ENCODE peak calls at places on chromosome X, in ten cellular contexts. V is ovary, O is right lobe of liver, P is IMR-90, E is suprapubic skin, J is body of pancreas, Q is heart left ventricle, U is K562, B is esophagus squamous epithelium, H is Peyer's patch. K is an unnamed sample.

GRCh38 chrX:49860867-49861535 is 18.3 kb upstream of the USP27X start:
- DNase-seq in J (no peak), U (peak; percentile 14), P (no peak), H (no peak), Q (no peak), O (no peak), E (no peak), V (no peak), B (no peak), K (no peak)

GRCh38 chrX:39613997-39614679 is 483.6 kb downstream of the BCOR start:
- DNase-seq in J (peak; percentile 15), U (no peak), O (peak; percentile 36), E (no peak), P (no peak), H (no peak), B (no peak), V (no peak), Q (no peak), K (no peak)

GRCh38 chrX:148416142-148416541 is 84.3 kb upstream of the AFF2 start:
- DNase-seq in O (no peak), U (no peak), P (no peak), E (no peak), H (no peak), J (no peak), Q (no peak), V (no peak), B (no peak), K (no peak)

GRCh38 chrX:727738-728621 is 97.4 kb downstream of the SHOX start:
- DNase-seq in H (no peak), B (no peak), U (peak; percentile 16), Q (no peak), J (peak; percentile 13), V (no peak), E (peak; percentile 58), O (no peak), P (no peak), K (no peak)

GRCh38 chrX:71650333-71650969 is 16.9 kb upstream of the LOC101059915 start:
- DNase-seq in U (no peak), H (peak; percentile 56), V (no peak), B (no peak), O (no peak), P (no peak), E (no peak), Q (no peak), J (no peak), K (no peak)

GRCh38 chrX:23902419-23902818 is 5.3 kb downstream of the APOO start:
- DNase-seq in B (no peak), V (no peak), P (peak; percentile 73), U (peak; percentile 12), H (no peak), J (no peak), Q (no peak), O (no peak), E (no peak), K (no peak)

GRCh38 chrX:136250191-136251041 is 784 bp downstream of the MAP7D3 start:
- DNase-seq in J (no peak), V (no peak), H (no peak), O (no peak), U (no peak), B (no peak), P (no peak), Q (no peak), E (no peak), K (no peak)

GRCh38 chrX:29397506-29397905 is 810.3 kb downstream of the IL1RAPL1 start:
- DNase-seq in P (peak; percentile 58), B (no peak), O (no peak), J (no peak), E (no peak), H (no peak), V (no peak), Q (no peak), U (no peak), K (no peak)

GRCh38 chrX:24498975-24499374 is 33.9 kb downstream of the PDK3 start:
- DNase-seq in H (no peak), E (no peak), V (no peak), J (no peak), P (peak; percentile 11), O (no peak), B (no peak), Q (no peak), U (no peak), K (no peak)

GRCh38 chrX:48736303-48736702 is 25.2 kb upstream of the GLOD5 start:
- DNase-seq in O (no peak), P (no peak), Q (no peak), U (no peak), V (no peak), H (no peak), E (no peak), J (no peak), B (no peak), K (no peak)

GRCh38 chrX:54564942-54565341 is 34.9 kb downstream of the GNL3L start:
- DNase-seq in E (no peak), B (no peak), O (no peak), Q (no peak), V (no peak), H (no peak), P (peak; percentile 24), U (no peak), J (no peak), K (no peak)

GRCh38 chrX:153609917-153610833 is 11.2 kb upstream of the CCNQ start:
- DNase-seq in V (peak; percentile 75), O (peak; percentile 71), J (peak; percentile 77), E (peak; percentile 80), Q (peak; percentile 74), B (no peak), U (peak; percentile 74), P (peak; percentile 65), H (peak; percentile 84), K (peak; percentile 91)
- H3K4me3 ChIP-seq in V (peak overlapping the region; percentile 41), O (peak overlapping the region; percentile 15), J (no peak overlapping the region), E (peak overlapping the region; percentile 47), Q (peak overlapping the region; percentile 51), B (peak overlapping the region; percentile 10), U (peak overlapping the region; percentile 23), P (peak overlapping the region; percentile 24), H (peak overlapping the region; percentile 44), K (no peak overlapping the region)

GRCh38 chrX:103098488-103098887 is 5.5 kb upstream of the NXF3 start:
- DNase-seq in V (no peak), Q (no peak), E (no peak), B (no peak), O (no peak), J (no peak), H (no peak), U (peak; percentile 42), P (no peak), K (no peak)

GRCh38 chrX:103099706-103100105 is 6.8 kb upstream of the NXF3 start:
- DNase-seq in U (no peak), E (no peak), O (no peak), B (no peak), H (no peak), P (no peak), Q (no peak), J (no peak), V (no peak), K (no peak)

GRCh38 chrX:103100484-103100883 is 7.5 kb upstream of the NXF3 start:
- DNase-seq in U (no peak), E (no peak), H (no peak), P (no peak), Q (no peak), B (no peak), O (no peak), J (no peak), V (no peak), K (no peak)

DNA sequence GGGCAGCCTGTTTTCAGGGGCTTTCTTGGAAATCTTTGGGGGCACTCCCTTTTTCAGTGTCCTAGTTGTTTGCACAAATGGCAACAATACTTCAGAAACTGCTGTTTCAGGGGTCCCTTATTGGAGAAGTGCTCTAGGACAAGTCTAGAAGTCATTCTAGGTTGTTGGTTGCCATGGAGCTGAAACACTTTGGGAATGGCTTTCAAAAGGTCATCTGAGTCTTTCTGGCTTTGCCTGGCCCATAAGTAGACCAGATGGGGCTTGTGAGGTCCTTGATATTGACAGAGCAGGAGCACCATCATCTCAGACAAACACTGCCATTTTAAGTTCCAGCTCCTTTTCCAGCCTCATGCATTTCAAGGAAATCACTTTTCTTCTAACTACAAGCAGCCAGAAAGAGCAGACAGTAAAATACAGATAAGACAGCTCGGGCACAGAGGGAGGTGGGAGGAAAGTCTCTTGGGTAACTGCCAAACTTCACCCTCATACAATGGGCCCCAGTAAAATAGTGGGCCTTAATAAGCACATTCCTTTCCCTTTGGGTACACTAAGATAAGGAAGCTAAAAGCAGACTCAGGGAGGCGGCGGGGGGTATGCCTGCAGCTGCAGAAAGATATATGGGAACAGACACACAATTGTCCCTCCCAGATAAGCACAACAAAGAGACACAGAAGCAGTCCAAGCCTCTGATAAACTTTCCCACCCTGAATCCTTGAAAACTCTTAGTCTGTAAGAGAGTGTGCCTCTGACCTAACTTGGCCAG is 8.5 kb upstream of the NXF3 start:
- DNase-seq in H (no peak), E (no peak), V (no peak), O (no peak), Q (no peak), J (no peak), P (no peak), B (no peak), U (peak; percentile 43), K (no peak)
- TF ChIP-seq POLR2A in H (no peak), E (no peak), V (no peak), O (no peak), Q (no peak), J (no peak), P (no peak), B (no peak), U (no peak), K (no peak)

GRCh38 chrX:68018248-68019203 is 414.8 kb downstream of the OPHN1 start:
- DNase-seq in O (peak; percentile 51), P (peak; percentile 32), E (no peak), V (no peak), U (no peak), H (no peak), B (no peak), Q (no peak), J (peak; percentile 15), K (no peak)
- TF ChIP-seq CTCF in O (peak; percentile 59), P (peak; percentile 42), E (no peak), V (no peak), U (peak; percentile 73), H (no peak), B (no peak), Q (no peak), J (no peak), K (no peak)

GRCh38 chrX:18643243-18643642 is 28.7 kb downstream of the RS1 start:
- DNase-seq in V (no peak), Q (no peak), J (no peak), U (no peak), E (no peak), P (no peak), O (no peak), B (no peak), H (no peak), K (no peak)

GRCh38 chrX:18643853-18644252 is 28.1 kb downstream of the RS1 start:
- DNase-seq in V (no peak), B (no peak), P (no peak), U (no peak), H (no peak), Q (no peak), J (no peak), O (no peak), E (no peak), K (no peak)

GRCh38 chrX:18639280-18639679 is 32.6 kb downstream of the RS1 start:
- DNase-seq in O (no peak), U (no peak), H (no peak), V (no peak), Q (no peak), E (no peak), B (no peak), P (no peak), J (no peak), K (no peak)

GRCh38 chrX:18638397-18638796 is 33.5 kb downstream of the RS1 start:
- DNase-seq in P (no peak), B (no peak), E (no peak), Q (no peak), O (no peak), V (no peak), U (no peak), J (no peak), H (no peak), K (no peak)

GRCh38 chrX:18640686-18641085 is 31.2 kb downstream of the RS1 start:
- DNase-seq in P (no peak), H (no peak), O (no peak), Q (no peak), B (no peak), J (no peak), E (no peak), U (no peak), V (no peak), K (no peak)
- H3K4me3 ChIP-seq in P (no peak overlapping the region), H (no peak overlapping the region), O (no peak overlapping the region), Q (no peak overlapping the region), B (no peak overlapping the region), J (no peak overlapping the region), E (no peak overlapping the region), U (no peak overlapping the region), V (no peak overlapping the region), K (no peak overlapping the region)